ENCODE peak calls at places on chromosomes 3 and 15, in four cellular contexts. One of them, this sample, is unnamed. For H3K27me3, the result is how much of the 10 kb centered on the place peaks cover.

GRCh38 chr3:161266731-161267150 is 45.6 kb downstream of the NMD3 start:
- DNase-seq in Peyer's patch: no peak
- DNase-seq in fibroblast of lung: peak
- DNase-seq in stomach: no peak
- DNase-seq in this sample: no peak

GRCh38 chr3:46561951-46562350 is 4.2 kb downstream of the LRRC2 start:
- DNase-seq in Peyer's patch: no peak
- DNase-seq in stomach: no peak
- DNase-seq in fibroblast of lung: no peak
- DNase-seq in this sample: no peak

GRCh38 chr3:46965151-46965550 is 11.4 kb downstream of the CCDC12 start:
- DNase-seq in fibroblast of lung: no peak
- DNase-seq in Peyer's patch: no peak
- DNase-seq in stomach: no peak
- DNase-seq in this sample: no peak

GRCh38 chr15:52682776-52683175 is 3.6 kb upstream of the ATOSA start:
- DNase-seq in Peyer's patch: no peak
- DNase-seq in fibroblast of lung: no peak
- DNase-seq in stomach: no peak
- DNase-seq in this sample: no peak

GRCh38 chr3:189897406-189897805 is 223.3 kb downstream of the P3H2 start:
- DNase-seq in Peyer's patch: no peak
- DNase-seq in fibroblast of lung: no peak
- DNase-seq in stomach: no peak
- DNase-seq in this sample: no peak

GRCh38 chr3:134985841-134986520 is 190.9 kb downstream of the EPHB1 start:
- DNase-seq in fibroblast of lung: no peak
- DNase-seq in Peyer's patch: no peak
- DNase-seq in stomach: no peak
- DNase-seq in this sample: peak

GRCh38 chr3:123098411-123099330 is 31.8 kb downstream of the PDIA5 start:
- DNase-seq in stomach: no peak
- DNase-seq in fibroblast of lung: no peak
- DNase-seq in Peyer's patch: peak
- DNase-seq in this sample: no peak

GRCh38 chr3:66322436-66322835 is 101.6 kb downstream of the SLC25A26 start:
- DNase-seq in Peyer's patch: no peak
- DNase-seq in stomach: no peak
- DNase-seq in fibroblast of lung: peak
- DNase-seq in this sample: no peak

GRCh38 chr15:40793216-40793989 is 13.5 kb upstream of the ZFYVE19 start:
- DNase-seq in Peyer's patch: peak
- DNase-seq in stomach: peak
- DNase-seq in fibroblast of lung: peak
- DNase-seq in this sample: no peak

GRCh38 chr3:22315925-22316324 is 564.9 kb upstream of the ZNF385D start:
- DNase-seq in fibroblast of lung: peak
- DNase-seq in Peyer's patch: no peak
- DNase-seq in stomach: no peak
- DNase-seq in this sample: no peak

GRCh38 chr3:106588739-106589138 is 719.9 kb upstream of the CBLB start:
- DNase-seq in Peyer's patch: no peak
- DNase-seq in stomach: no peak
- DNase-seq in fibroblast of lung: no peak
- DNase-seq in this sample: no peak

GRCh38 chr3:24548278-24548677 is 53.6 kb upstream of the THRB start:
- DNase-seq in Peyer's patch: no peak
- DNase-seq in fibroblast of lung: peak
- DNase-seq in stomach: no peak
- DNase-seq in this sample: no peak

DNA sequence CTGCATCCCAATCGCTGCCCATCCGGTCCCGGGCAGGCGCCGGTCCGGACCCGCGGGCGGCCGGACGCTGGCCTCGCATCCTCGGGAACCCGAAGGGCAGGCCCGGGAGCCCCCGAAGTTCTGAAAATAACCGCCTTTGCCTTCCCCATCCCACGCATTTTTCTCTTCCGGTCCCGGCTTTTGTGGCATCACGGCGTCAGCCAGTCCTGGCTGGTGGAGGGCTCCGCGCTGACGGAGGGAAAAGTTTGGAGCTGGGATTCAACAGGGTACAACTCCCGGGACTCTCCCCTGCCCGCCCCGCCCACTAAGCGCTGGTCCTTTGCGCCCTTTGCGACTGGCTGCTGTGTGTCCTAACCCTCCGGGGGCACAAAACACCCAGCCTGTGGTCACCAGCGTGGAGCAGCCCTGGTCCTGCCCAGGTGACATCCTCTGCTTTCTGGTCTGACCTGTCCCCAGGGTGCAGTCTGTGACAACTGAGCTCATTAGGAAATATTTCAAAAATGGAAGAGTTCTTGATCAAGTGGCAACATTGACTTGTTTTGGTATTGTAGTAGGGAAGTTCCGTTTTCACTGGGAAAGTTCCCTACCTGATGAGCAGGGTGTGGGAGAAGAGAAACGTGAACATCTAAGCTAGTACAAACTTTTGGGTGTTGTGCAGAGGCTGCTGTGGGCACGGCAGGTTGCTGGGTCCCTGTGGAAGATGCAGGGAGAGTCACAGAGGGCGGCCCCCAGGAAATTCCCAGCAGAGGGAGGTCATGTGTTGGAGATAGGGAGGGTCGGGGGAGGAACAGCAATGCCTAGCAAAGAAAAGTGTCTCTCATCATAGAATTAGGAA is 754 bp downstream of the ARNT2 start:
- DNase-seq in stomach: no peak
- DNase-seq in fibroblast of lung: no peak
- DNase-seq in Peyer's patch: no peak
- DNase-seq in this sample: peak
- H3K27me3 ChIP-seq in stomach: under half
- H3K27me3 ChIP-seq in fibroblast of lung: under half
- H3K27me3 ChIP-seq in Peyer's patch: under half
- H3K27me3 ChIP-seq in this sample: under half

DNA sequence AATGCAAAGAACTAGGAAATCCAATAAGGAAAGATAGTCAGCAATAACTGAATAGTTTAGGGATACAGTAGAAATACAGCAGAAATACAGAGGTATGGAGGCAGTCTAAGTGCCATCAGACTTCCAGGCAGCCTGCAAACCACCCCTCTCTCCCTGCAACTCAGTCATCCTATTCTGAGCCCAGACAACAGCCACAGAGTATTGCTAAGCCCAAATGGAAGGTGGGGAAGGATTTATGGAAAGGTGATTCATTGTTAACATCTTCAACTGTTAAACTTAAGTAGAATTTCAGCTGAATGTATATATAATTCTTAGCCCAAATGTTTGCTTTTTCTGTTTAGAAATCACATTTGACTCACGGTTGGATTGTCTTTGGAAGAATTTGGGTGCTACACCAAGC is 300.4 kb downstream of the RBMS3 start:
- DNase-seq in Peyer's patch: no peak
- DNase-seq in stomach: no peak
- DNase-seq in fibroblast of lung: no peak
- DNase-seq in this sample: no peak
- H3K27me3 ChIP-seq in Peyer's patch: under half
- H3K27me3 ChIP-seq in stomach: under half
- H3K27me3 ChIP-seq in fibroblast of lung: under half
- H3K27me3 ChIP-seq in this sample: under half

GRCh38 chr15:80266113-80266512 is 14.1 kb upstream of the CTXND1 start:
- DNase-seq in Peyer's patch: no peak
- DNase-seq in fibroblast of lung: no peak
- DNase-seq in stomach: no peak
- DNase-seq in this sample: no peak

GRCh38 chr15:80260566-80260965 is 8.6 kb upstream of the CTXND1 start:
- DNase-seq in fibroblast of lung: peak
- DNase-seq in Peyer's patch: no peak
- DNase-seq in stomach: no peak
- DNase-seq in this sample: no peak

GRCh38 chr15:80265021-80265420 is 13.0 kb upstream of the CTXND1 start:
- DNase-seq in stomach: no peak
- DNase-seq in Peyer's patch: no peak
- DNase-seq in fibroblast of lung: no peak
- DNase-seq in this sample: no peak

GRCh38 chr15:80266745-80267144 is 14.7 kb upstream of the CTXND1 start:
- DNase-seq in fibroblast of lung: no peak
- DNase-seq in Peyer's patch: no peak
- DNase-seq in stomach: no peak
- DNase-seq in this sample: no peak

DNA sequence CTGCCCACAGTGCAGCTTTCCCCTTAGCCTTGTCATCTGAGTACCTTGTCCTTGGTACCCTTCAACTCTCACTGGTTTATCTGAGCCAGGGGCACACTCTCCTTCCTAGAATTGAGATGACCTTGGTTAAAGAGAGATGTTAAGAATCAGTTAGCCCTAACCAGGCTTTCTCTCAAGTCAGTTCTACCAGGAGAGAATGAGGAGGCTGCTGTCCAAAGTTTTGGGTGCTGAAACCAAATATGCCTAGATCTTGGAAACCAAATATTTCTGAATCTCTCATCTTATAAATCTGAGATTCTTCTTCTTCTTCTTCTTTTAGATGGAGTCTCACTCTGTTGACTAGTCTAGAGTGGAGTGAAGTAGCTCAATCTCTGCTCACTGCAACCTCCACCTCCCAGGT is 12.0 kb upstream of the CTXND1 start:
- DNase-seq in fibroblast of lung: peak
- DNase-seq in stomach: no peak
- DNase-seq in Peyer's patch: no peak
- DNase-seq in this sample: no peak
- H3K27me3 ChIP-seq in fibroblast of lung: under half
- H3K27me3 ChIP-seq in stomach: under half
- H3K27me3 ChIP-seq in Peyer's patch: under half
- H3K27me3 ChIP-seq in this sample: under half

DNA sequence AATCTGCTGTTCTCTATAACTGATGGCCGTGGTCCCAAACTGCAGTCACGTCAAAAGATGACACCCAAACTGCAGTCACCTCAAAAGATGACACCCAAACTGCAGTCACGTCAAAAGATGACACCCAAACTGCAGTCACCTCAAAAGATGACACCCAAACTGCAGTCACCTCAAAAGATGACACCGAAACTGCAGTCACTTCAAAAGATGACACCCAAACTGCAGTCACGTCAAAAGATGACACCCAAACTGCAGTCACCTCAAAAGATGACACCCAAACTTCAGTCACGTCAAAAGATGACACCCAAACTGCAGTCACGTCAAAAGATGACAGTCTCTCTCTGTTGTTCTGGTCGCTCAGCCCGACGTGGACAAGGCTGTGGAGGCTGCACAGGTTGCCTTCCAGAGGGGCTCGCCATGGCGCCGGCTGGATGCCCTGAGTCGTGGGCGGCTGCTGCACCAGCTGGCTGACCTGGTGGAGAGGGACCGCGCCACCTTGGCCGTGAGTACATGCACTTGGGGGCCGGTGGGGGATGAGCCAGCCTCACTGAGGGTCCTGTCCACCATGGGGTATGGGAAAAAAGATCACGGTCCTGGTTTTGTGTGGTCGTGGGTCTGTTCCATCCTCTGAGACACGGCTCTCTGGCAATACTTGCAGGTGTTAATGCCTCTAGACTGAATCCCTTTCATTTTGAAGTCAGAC is 7.7 kb downstream of the ALDH1A3 start:
- DNase-seq in stomach: no peak
- DNase-seq in Peyer's patch: no peak
- DNase-seq in fibroblast of lung: no peak
- DNase-seq in this sample: no peak
- H3K27me3 ChIP-seq in stomach: under half
- H3K27me3 ChIP-seq in Peyer's patch: under half
- H3K27me3 ChIP-seq in fibroblast of lung: under half
- H3K27me3 ChIP-seq in this sample: under half

GRCh38 chr3:26622634-26623408 is at the start of gene LRRC3B:
- DNase-seq in stomach: no peak
- DNase-seq in fibroblast of lung: no peak
- DNase-seq in Peyer's patch: no peak
- DNase-seq in this sample: no peak
- H3K27me3 ChIP-seq in stomach: under half
- H3K27me3 ChIP-seq in fibroblast of lung: under half
- H3K27me3 ChIP-seq in Peyer's patch: under half
- H3K27me3 ChIP-seq in this sample: half or more

DNA sequence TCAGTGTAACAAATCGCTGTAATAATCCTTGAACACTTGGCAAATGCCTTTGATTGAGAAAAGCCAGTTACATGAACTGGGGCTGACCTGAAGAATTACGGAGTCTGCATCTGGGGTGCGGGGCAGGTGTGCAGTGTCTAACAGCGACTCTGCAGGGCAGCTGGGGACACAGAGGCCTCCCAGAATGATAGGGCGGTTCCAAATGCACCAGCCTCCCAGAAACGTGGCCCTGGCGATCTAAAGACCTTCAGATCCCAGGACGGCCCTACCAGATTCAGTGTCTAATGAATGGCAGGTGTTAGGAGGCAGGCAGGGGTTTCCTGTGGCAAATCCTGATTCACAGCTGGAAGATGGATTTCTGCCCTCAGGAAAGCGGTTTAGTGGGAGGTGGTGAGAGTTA is 100.6 kb upstream of the RGMA start:
- DNase-seq in Peyer's patch: no peak
- DNase-seq in fibroblast of lung: no peak
- DNase-seq in stomach: no peak
- DNase-seq in this sample: no peak
- H3K27me3 ChIP-seq in Peyer's patch: under half
- H3K27me3 ChIP-seq in fibroblast of lung: under half
- H3K27me3 ChIP-seq in stomach: under half
- H3K27me3 ChIP-seq in this sample: under half

GRCh38 chr3:198092276-198092675 is 132.3 kb downstream of the LMLN start:
- DNase-seq in fibroblast of lung: no peak
- DNase-seq in Peyer's patch: no peak
- DNase-seq in stomach: no peak
- DNase-seq in this sample: no peak

GRCh38 chr3:198093082-198093679 is 133.2 kb downstream of the LMLN start:
- DNase-seq in Peyer's patch: no peak
- DNase-seq in fibroblast of lung: no peak
- DNase-seq in stomach: no peak
- DNase-seq in this sample: no peak

GRCh38 chr3:198090795-198091194 is 130.8 kb downstream of the LMLN start:
- DNase-seq in Peyer's patch: no peak
- DNase-seq in stomach: no peak
- DNase-seq in fibroblast of lung: no peak
- DNase-seq in this sample: no peak

DNA sequence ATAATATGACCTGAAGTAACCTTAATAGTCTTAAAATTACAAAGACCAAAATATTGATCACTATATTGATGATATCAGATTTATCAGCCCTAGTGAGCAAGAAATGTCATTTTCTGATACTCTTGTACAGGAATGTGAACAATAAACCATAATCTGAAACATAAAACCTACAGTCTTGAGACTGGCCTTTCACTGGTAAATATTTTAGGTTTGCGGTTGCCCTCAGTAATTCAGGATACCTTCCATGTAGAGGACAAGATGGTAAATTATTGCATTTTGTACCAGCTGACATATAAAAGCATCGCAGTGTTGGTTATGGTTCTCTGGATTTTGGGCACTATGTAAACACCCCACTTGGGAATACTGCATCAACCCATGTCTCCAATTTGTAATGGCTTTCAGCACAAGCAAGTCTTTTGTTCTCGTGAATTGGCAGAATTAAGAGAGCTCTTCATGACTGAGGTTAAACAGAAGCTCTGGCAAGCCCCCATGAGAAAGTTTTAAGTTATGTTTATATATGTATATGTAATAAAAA is 128.5 kb downstream of the LMLN start:
- DNase-seq in stomach: no peak
- DNase-seq in Peyer's patch: no peak
- DNase-seq in fibroblast of lung: no peak
- DNase-seq in this sample: no peak
- H3K27me3 ChIP-seq in stomach: under half
- H3K27me3 ChIP-seq in Peyer's patch: under half
- H3K27me3 ChIP-seq in fibroblast of lung: under half
- H3K27me3 ChIP-seq in this sample: under half